ENCODE peak calls at places on chromosome 5, in eight cellular contexts. One of them, this sample, is unnamed.

GRCh38 chr5:66796306-66797292 is 200.4 kb downstream of the MAST4 start:
- DNase-seq in midbrain: no peak
- DNase-seq in fibroblast of villous mesenchyme: no peak
- DNase-seq in ACHN: no peak
- DNase-seq in cardiac fibroblast: peak
- DNase-seq in fibroblast of lung: peak
- DNase-seq in T-helper 2 cell: no peak
- DNase-seq in NCI-H187 treated with DMSO at 0.1 percent for 48 hours: no peak
- DNase-seq in this sample: no peak

GRCh38 chr5:136007271-136007670 is 21.5 kb upstream of the TGFBI start:
- DNase-seq in midbrain: no peak
- DNase-seq in NCI-H187 treated with DMSO at 0.1 percent for 48 hours: no peak
- DNase-seq in T-helper 2 cell: no peak
- DNase-seq in ACHN: no peak
- DNase-seq in cardiac fibroblast: no peak
- DNase-seq in fibroblast of villous mesenchyme: peak
- DNase-seq in fibroblast of lung: no peak
- DNase-seq in this sample: no peak

GRCh38 chr5:38420691-38421395 is 135.6 kb downstream of the LIFR start:
- DNase-seq in fibroblast of villous mesenchyme: peak
- DNase-seq in cardiac fibroblast: peak
- DNase-seq in T-helper 2 cell: no peak
- DNase-seq in midbrain: peak
- DNase-seq in fibroblast of lung: peak
- DNase-seq in ACHN: peak
- DNase-seq in NCI-H187 treated with DMSO at 0.1 percent for 48 hours: peak
- DNase-seq in this sample: peak

GRCh38 chr5:1764606-1764960 is 35.1 kb downstream of the MRPL36 start:
- DNase-seq in midbrain: no peak
- DNase-seq in fibroblast of villous mesenchyme: no peak
- DNase-seq in cardiac fibroblast: no peak
- DNase-seq in ACHN: no peak
- DNase-seq in fibroblast of lung: no peak
- DNase-seq in NCI-H187 treated with DMSO at 0.1 percent for 48 hours: no peak
- DNase-seq in T-helper 2 cell: no peak
- DNase-seq in this sample: no peak

GRCh38 chr5:156438076-156438475 is 111.1 kb downstream of the SGCD start:
- DNase-seq in fibroblast of villous mesenchyme: no peak
- DNase-seq in midbrain: no peak
- DNase-seq in cardiac fibroblast: no peak
- DNase-seq in fibroblast of lung: no peak
- DNase-seq in NCI-H187 treated with DMSO at 0.1 percent for 48 hours: no peak
- DNase-seq in ACHN: no peak
- DNase-seq in T-helper 2 cell: no peak
- DNase-seq in this sample: no peak

GRCh38 chr5:885529-885928 is 7.1 kb downstream of the BRD9 start:
- DNase-seq in ACHN: no peak
- DNase-seq in T-helper 2 cell: no peak
- DNase-seq in midbrain: peak
- DNase-seq in fibroblast of lung: no peak
- DNase-seq in fibroblast of villous mesenchyme: no peak
- DNase-seq in NCI-H187 treated with DMSO at 0.1 percent for 48 hours: peak
- DNase-seq in cardiac fibroblast: no peak
- DNase-seq in this sample: peak

GRCh38 chr5:74384851-74385250 is 255.7 kb downstream of the ENC1 start:
- DNase-seq in midbrain: no peak
- DNase-seq in T-helper 2 cell: no peak
- DNase-seq in cardiac fibroblast: no peak
- DNase-seq in fibroblast of lung: peak
- DNase-seq in ACHN: no peak
- DNase-seq in NCI-H187 treated with DMSO at 0.1 percent for 48 hours: no peak
- DNase-seq in fibroblast of villous mesenchyme: peak
- DNase-seq in this sample: no peak

GRCh38 chr5:171980729-171981128 is 25.7 kb downstream of the FBXW11 start:
- DNase-seq in midbrain: no peak
- DNase-seq in cardiac fibroblast: no peak
- DNase-seq in fibroblast of lung: no peak
- DNase-seq in NCI-H187 treated with DMSO at 0.1 percent for 48 hours: no peak
- DNase-seq in T-helper 2 cell: no peak
- DNase-seq in ACHN: no peak
- DNase-seq in fibroblast of villous mesenchyme: no peak
- DNase-seq in this sample: no peak

GRCh38 chr5:32159328-32160072 is 14.6 kb downstream of the GOLPH3 start:
- DNase-seq in midbrain: no peak
- DNase-seq in NCI-H187 treated with DMSO at 0.1 percent for 48 hours: no peak
- DNase-seq in fibroblast of villous mesenchyme: no peak
- DNase-seq in fibroblast of lung: no peak
- DNase-seq in cardiac fibroblast: no peak
- DNase-seq in ACHN: no peak
- DNase-seq in T-helper 2 cell: no peak
- DNase-seq in this sample: no peak

GRCh38 chr5:14444988-14445387 is 136.6 kb upstream of the OTULINL start:
- DNase-seq in ACHN: no peak
- DNase-seq in fibroblast of villous mesenchyme: peak
- DNase-seq in midbrain: no peak
- DNase-seq in fibroblast of lung: no peak
- DNase-seq in NCI-H187 treated with DMSO at 0.1 percent for 48 hours: no peak
- DNase-seq in T-helper 2 cell: no peak
- DNase-seq in cardiac fibroblast: peak
- DNase-seq in this sample: no peak

GRCh38 chr5:79840085-79840990 is 150.7 kb downstream of the CMYA5 start:
- DNase-seq in fibroblast of lung: no peak
- DNase-seq in T-helper 2 cell: no peak
- DNase-seq in midbrain: no peak
- DNase-seq in cardiac fibroblast: no peak
- DNase-seq in ACHN: no peak
- DNase-seq in fibroblast of villous mesenchyme: no peak
- DNase-seq in NCI-H187 treated with DMSO at 0.1 percent for 48 hours: no peak
- DNase-seq in this sample: no peak

GRCh38 chr5:139410886-139411835 is 7.3 kb upstream of the SPATA24 start:
- DNase-seq in NCI-H187 treated with DMSO at 0.1 percent for 48 hours: no peak
- DNase-seq in fibroblast of lung: no peak
- DNase-seq in fibroblast of villous mesenchyme: peak
- DNase-seq in T-helper 2 cell: no peak
- DNase-seq in cardiac fibroblast: no peak
- DNase-seq in ACHN: no peak
- DNase-seq in midbrain: no peak
- DNase-seq in this sample: peak

This sample was measured in hippocampal formation.